ENCODE peak calls at places on chromosomes 12 and 14, in five cellular contexts. One of them, this sample, is unnamed.

GRCh38 chr14:82190812-82191211 is 657.2 kb upstream of the SEL1L start:
- DNase-seq in T-cell: no peak
- DNase-seq in GM10248: no peak
- DNase-seq in ELR: no peak
- DNase-seq in stimulated activated CD4-positive, alpha-beta T cell treated with anti-CD3 and anti-CD28 coated beads, Interleukin-1b, Interleukin-23, amount 100 ng/mL, for 1 hour: no peak
- DNase-seq in this sample: no peak

GRCh38 chr12:6335451-6336078 is 6.3 kb downstream of the TNFRSF1A start:
- DNase-seq in ELR: peak; percentile 97
- DNase-seq in GM10248: peak; percentile 92
- DNase-seq in T-cell: peak; percentile 84
- DNase-seq in stimulated activated CD4-positive, alpha-beta T cell treated with anti-CD3 and anti-CD28 coated beads, Interleukin-1b, Interleukin-23, amount 100 ng/mL, for 1 hour: peak; percentile 54
- DNase-seq in this sample: peak; percentile 81

GRCh38 chr14:104378636-104379225 is 200.8 kb upstream of the C14orf180 start:
- DNase-seq in stimulated activated CD4-positive, alpha-beta T cell treated with anti-CD3 and anti-CD28 coated beads, Interleukin-1b, Interleukin-23, amount 100 ng/mL, for 1 hour: no peak
- DNase-seq in ELR: no peak
- DNase-seq in T-cell: no peak
- DNase-seq in GM10248: no peak
- DNase-seq in this sample: no peak

GRCh38 chr14:101878222-101879211 is 85.9 kb upstream of the DYNC1H1 start:
- DNase-seq in ELR: no peak
- DNase-seq in stimulated activated CD4-positive, alpha-beta T cell treated with anti-CD3 and anti-CD28 coated beads, Interleukin-1b, Interleukin-23, amount 100 ng/mL, for 1 hour: no peak
- DNase-seq in GM10248: no peak
- DNase-seq in T-cell: peak; percentile 30
- DNase-seq in this sample: no peak

GRCh38 chr12:100348657-100349454 is 8.0 kb upstream of the SLC17A8 start:
- DNase-seq in GM10248: peak; percentile 19
- DNase-seq in stimulated activated CD4-positive, alpha-beta T cell treated with anti-CD3 and anti-CD28 coated beads, Interleukin-1b, Interleukin-23, amount 100 ng/mL, for 1 hour: no peak
- DNase-seq in T-cell: no peak
- DNase-seq in ELR: peak; percentile 63
- DNase-seq in this sample: peak; percentile 66

GRCh38 chr14:84857129-84857528 is 672.8 kb upstream of the FLRT2 start:
- DNase-seq in stimulated activated CD4-positive, alpha-beta T cell treated with anti-CD3 and anti-CD28 coated beads, Interleukin-1b, Interleukin-23, amount 100 ng/mL, for 1 hour: no peak
- DNase-seq in GM10248: no peak
- DNase-seq in T-cell: no peak
- DNase-seq in ELR: no peak
- DNase-seq in this sample: no peak

GRCh38 chr14:53953002-53953827 is 3.4 kb downstream of the BMP4 start:
- DNase-seq in GM10248: peak; percentile 75
- DNase-seq in T-cell: no peak
- DNase-seq in stimulated activated CD4-positive, alpha-beta T cell treated with anti-CD3 and anti-CD28 coated beads, Interleukin-1b, Interleukin-23, amount 100 ng/mL, for 1 hour: no peak
- DNase-seq in ELR: peak; percentile 58
- DNase-seq in this sample: peak; percentile 94

GRCh38 chr12:118103231-118103600 is 595 bp downstream of the VSIG10 start:
- DNase-seq in stimulated activated CD4-positive, alpha-beta T cell treated with anti-CD3 and anti-CD28 coated beads, Interleukin-1b, Interleukin-23, amount 100 ng/mL, for 1 hour: no peak
- DNase-seq in T-cell: no peak
- DNase-seq in ELR: peak; percentile 36
- DNase-seq in GM10248: no peak
- DNase-seq in this sample: peak; percentile 38

GRCh38 chr12:125133616-125134015 is 68.4 kb downstream of the AACS start:
- DNase-seq in T-cell: no peak
- DNase-seq in ELR: no peak
- DNase-seq in GM10248: no peak
- DNase-seq in stimulated activated CD4-positive, alpha-beta T cell treated with anti-CD3 and anti-CD28 coated beads, Interleukin-1b, Interleukin-23, amount 100 ng/mL, for 1 hour: no peak
- DNase-seq in this sample: no peak